ENCODE peak calls at places on chromosomes 4 and X, in five cellular contexts. O is astrocyte of the cerebellum, M is breast epithelium, P is A549, Y is fibroblast of mammary gland. R is an unnamed sample.

GRCh38 chr4:183249854-183250253 is 70.2 kb downstream of the CLDN22 start:
- DNase-seq in O (peak), M (no peak), P (peak), Y (peak), R (no peak)

GRCh38 chrX:69389221-69389620 is 114.9 kb upstream of the NALF2 start:
- DNase-seq in O (no peak), M (no peak), P (no peak), Y (no peak), R (no peak)

GRCh38 chr4:185797596-185797995 is 14.4 kb downstream of the SORBS2 start:
- DNase-seq in O (no peak), M (no peak), P (no peak), Y (no peak), R (no peak)

GRCh38 chr4:112664611-112665010 is 27.7 kb downstream of the LARP7 start:
- DNase-seq in O (no peak), M (no peak), P (peak), Y (peak), R (no peak)

GRCh38 chrX:131543774-131544173 is at the start of gene OR13H1:
- DNase-seq in O (no peak), M (no peak), P (no peak), Y (no peak), R (no peak)

GRCh38 chr4:148980782-148981181 is 538.6 kb upstream of the NR3C2 start:
- DNase-seq in O (no peak), M (no peak), P (no peak), Y (no peak), R (no peak)

GRCh38 chrX:47482065-47482511 is 934 bp downstream of the ZNF41 start:
- DNase-seq in O (no peak), M (no peak), P (no peak), Y (no peak), R (no peak)

GRCh38 chrX:19888419-19888879 is 1.0 kb upstream of the SH3KBP1 start:
- DNase-seq in O (peak), M (no peak), P (peak), Y (peak), R (peak)

GRCh38 chr4:153618831-153619230 is 65.2 kb upstream of the TLR2 start:
- DNase-seq in O (no peak), M (no peak), P (no peak), Y (peak), R (no peak)

GRCh38 chr4:25913056-25913850 is 767 bp upstream of the SMIM20 start:
- DNase-seq in O (no peak), M (no peak), P (no peak), Y (peak), R (no peak)

GRCh38 chr4:99013884-99014523 is 18.5 kb downstream of the METAP1 start:
- DNase-seq in O (no peak), M (no peak), P (no peak), Y (no peak), R (no peak)

GRCh38 chr4:38917481-38918025 is 49.9 kb downstream of the FAM114A1 start:
- DNase-seq in O (no peak), M (no peak), P (no peak), Y (no peak), R (no peak)

GRCh38 chrX:52082578-52082977 is 13.6 kb upstream of the MAGED4B start:
- DNase-seq in O (peak), M (no peak), P (no peak), Y (peak), R (no peak)

GRCh38 chr4:78777556-78777900 is 1.4 kb downstream of the BMP2K start:
- DNase-seq in O (no peak), M (no peak), P (no peak), Y (no peak), R (no peak)

GRCh38 chrX:46737462-46737861 is 21.5 kb downstream of the SLC9A7 start:
- DNase-seq in O (no peak), M (no peak), P (no peak), Y (peak), R (peak)

GRCh38 chrX:28205126-28205525 is 223.9 kb upstream of the DCAF8L1 start:
- DNase-seq in O (no peak), M (no peak), P (no peak), Y (no peak), R (no peak)

GRCh38 chrX:150324035-150324728 is 38.9 kb upstream of the MAMLD1 start:
- DNase-seq in O (peak), M (no peak), P (peak), Y (peak), R (peak)

GRCh38 chr4:16704488-16704887 is 194.0 kb downstream of the LDB2 start:
- DNase-seq in O (no peak), M (no peak), P (no peak), Y (no peak), R (no peak)

GRCh38 chrX:153723351-153724251 is 586 bp downstream of the BCAP31 start:
- DNase-seq in O (no peak), M (no peak), P (peak), Y (peak), R (no peak)
- TF ChIP-seq CTCF in O (peak), M (no peak), P (peak), Y (peak), R (peak)

GRCh38 chrX:154014429-154015380 is 5.0 kb downstream of the IRAK1 start:
- DNase-seq in O (no peak), M (no peak), P (no peak), Y (no peak), R (no peak)
- H3K4me3 ChIP-seq in O (no peak), M (no peak), P (no peak), Y (no peak), R (no peak)

GRCh38 chrX:118183606-118184005 is 67.0 kb upstream of the KLHL13 start:
- DNase-seq in O (no peak), M (no peak), P (no peak), Y (no peak), R (no peak)
- TF ChIP-seq CTCF in O (no peak), M (no peak), P (no peak), Y (peak), R (no peak)

GRCh38 chr4:75779059-75779757 is 54.8 kb downstream of the USO1 start:
- DNase-seq in O (no peak), M (no peak), P (no peak), Y (no peak), R (no peak)
- H3K4me3 ChIP-seq in O (no peak), M (no peak), P (no peak), Y (no peak), R (no peak)

GRCh38 chr4:131063878-131064277 is 1967.9 kb downstream of the C4orf33 start:
- DNase-seq in O (no peak), M (no peak), P (no peak), Y (no peak), R (no peak)
- TF ChIP-seq CTCF in O (no peak), M (no peak), P (no peak), Y (no peak), R (no peak)

GRCh38 chr4:120589787-120590186 is 332.7 kb downstream of the PRDM5 start:
- DNase-seq in O (no peak), M (no peak), P (no peak), Y (no peak), R (no peak)

GRCh38 chr4:120591038-120591437 is 331.5 kb downstream of the PRDM5 start:
- DNase-seq in O (no peak), M (no peak), P (no peak), Y (no peak), R (no peak)
- H3K4me3 ChIP-seq in O (no peak), M (no peak), P (no peak), Y (no peak), R (no peak)